ENCODE peak calls at places on chromosome 1, in eight cellular contexts. M is CD8-positive, alpha-beta T cell; E is GM12878; H is AG10803; Y is tibial artery; O is cardiac fibroblast; W is stomach; R is pancreas. Q is an unnamed sample.

GRCh38 chr1:153958961-153959260 is 499 bp upstream of the CRTC2 start:
- DNase-seq in M (no peak), E (no peak), H (peak; percentile 21), Y (no peak), O (no peak), W (no peak), R (no peak), Q (no peak)

GRCh38 chr1:221723018-221723917 is 18.6 kb downstream of the DUSP10 start:
- DNase-seq in M (no peak), E (no peak), H (peak; percentile 42), Y (no peak), O (no peak), W (no peak), R (no peak), Q (no peak)

GRCh38 chr1:236063919-236064673 is 794 bp downstream of the NID1 start:
- DNase-seq in M (no peak), E (no peak), H (peak; percentile 82), Y (peak; percentile 78), O (peak; percentile 88), W (peak; percentile 64), R (peak; percentile 49), Q (peak; percentile 27)

GRCh38 chr1:234781241-234782056 is 171.5 kb upstream of the IRF2BP2 start:
- DNase-seq in M (no peak), E (no peak), H (no peak), Y (no peak), O (no peak), W (no peak), R (no peak), Q (peak; percentile 9)

GRCh38 chr1:78553859-78554258 is 63.1 kb downstream of the PTGFR start:
- DNase-seq in M (no peak), E (no peak), H (no peak), Y (no peak), O (peak; percentile 5), W (no peak), R (no peak), Q (peak; percentile 24)

GRCh38 chr1:237041795-237042466 is at the start of gene RYR2:
- DNase-seq in M (no peak), E (no peak), H (no peak), Y (no peak), O (peak; percentile 32), W (no peak), R (peak; percentile 31), Q (peak; percentile 30)

GRCh38 chr1:179762241-179762640 is 19.1 kb downstream of the FAM163A start:
- DNase-seq in M (no peak), E (no peak), H (no peak), Y (no peak), O (no peak), W (no peak), R (no peak), Q (no peak)

GRCh38 chr1:218266356-218266755 is 18.7 kb upstream of the RRP15 start:
- DNase-seq in M (no peak), E (no peak), H (peak; percentile 10), Y (no peak), O (peak; percentile 9), W (no peak), R (no peak), Q (peak; percentile 24)

GRCh38 chr1:64470670-64471217 is 815 bp downstream of the CACHD1 start:
- DNase-seq in M (no peak), E (no peak), H (peak; percentile 16), Y (peak; percentile 28), O (peak; percentile 18), W (peak; percentile 32), R (peak; percentile 46), Q (peak; percentile 20)

GRCh38 chr1:54546651-54547348 is 1.2 kb upstream of the ACOT11 start:
- DNase-seq in M (no peak), E (no peak), H (no peak), Y (no peak), O (no peak), W (no peak), R (no peak), Q (peak; percentile 17)

GRCh38 chr1:54545916-54546635 is 2.0 kb upstream of the ACOT11 start:
- DNase-seq in M (no peak), E (no peak), H (no peak), Y (no peak), O (no peak), W (no peak), R (no peak), Q (no peak)

GRCh38 chr1:54548389-54549044 is 489 bp downstream of the ACOT11 start:
- DNase-seq in M (no peak), E (no peak), H (no peak), Y (no peak), O (no peak), W (peak; percentile 47), R (no peak), Q (no peak)

GRCh38 chr1:54549181-54549924 is 1.3 kb downstream of the ACOT11 start:
- DNase-seq in M (no peak), E (no peak), H (no peak), Y (no peak), O (no peak), W (no peak), R (no peak), Q (no peak)

DNA sequence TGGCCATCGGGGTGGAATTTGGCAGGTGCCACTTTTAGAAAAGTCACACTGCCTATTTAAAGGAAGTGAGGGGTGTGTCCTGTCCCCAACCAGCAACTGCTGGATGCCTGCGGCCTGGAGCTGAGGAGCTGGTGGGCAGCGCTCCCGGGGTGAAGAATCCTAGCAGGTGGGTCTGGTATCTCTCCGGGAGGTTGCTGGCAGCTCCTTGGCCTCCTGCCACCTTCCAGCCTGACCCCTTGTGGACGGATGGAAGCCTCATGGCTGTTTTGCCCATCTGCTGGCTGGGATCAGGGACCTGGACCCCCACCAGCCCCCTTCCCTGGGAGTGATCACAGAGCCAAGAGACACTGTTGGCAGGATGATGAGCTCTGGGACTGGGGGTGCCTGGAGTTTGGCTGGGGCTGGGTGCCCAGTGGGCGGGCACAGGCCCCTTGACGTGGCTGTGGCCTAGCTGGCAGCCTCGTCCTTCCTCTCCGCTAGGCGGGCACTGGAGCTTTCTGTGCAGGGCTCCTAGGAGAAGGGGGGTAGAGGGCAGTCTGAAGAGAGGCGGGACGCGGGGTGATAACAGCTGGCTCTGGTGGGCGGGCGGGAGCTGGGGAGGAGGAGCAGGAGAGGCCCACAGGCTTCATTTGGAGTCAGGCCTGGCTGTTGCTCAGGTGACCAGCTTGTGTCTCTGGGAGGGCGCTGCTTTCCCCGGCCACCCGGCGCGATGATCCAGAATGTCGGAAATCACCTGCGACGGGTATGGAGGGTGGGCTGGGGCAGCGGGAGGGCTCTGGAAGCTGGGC is at the start of gene ACOT11:
- DNase-seq in M (no peak), E (no peak), H (peak; percentile 79), Y (peak; percentile 81), O (peak; percentile 92), W (peak; percentile 77), R (peak; percentile 73), Q (no peak)
- TF ChIP-seq CTCF in M (no peak), E (peak; percentile 17), H (peak; percentile 54), Y (peak; percentile 80), O (no peak), W (peak; percentile 53), R (peak; percentile 15), Q (peak; percentile 42)

DNA sequence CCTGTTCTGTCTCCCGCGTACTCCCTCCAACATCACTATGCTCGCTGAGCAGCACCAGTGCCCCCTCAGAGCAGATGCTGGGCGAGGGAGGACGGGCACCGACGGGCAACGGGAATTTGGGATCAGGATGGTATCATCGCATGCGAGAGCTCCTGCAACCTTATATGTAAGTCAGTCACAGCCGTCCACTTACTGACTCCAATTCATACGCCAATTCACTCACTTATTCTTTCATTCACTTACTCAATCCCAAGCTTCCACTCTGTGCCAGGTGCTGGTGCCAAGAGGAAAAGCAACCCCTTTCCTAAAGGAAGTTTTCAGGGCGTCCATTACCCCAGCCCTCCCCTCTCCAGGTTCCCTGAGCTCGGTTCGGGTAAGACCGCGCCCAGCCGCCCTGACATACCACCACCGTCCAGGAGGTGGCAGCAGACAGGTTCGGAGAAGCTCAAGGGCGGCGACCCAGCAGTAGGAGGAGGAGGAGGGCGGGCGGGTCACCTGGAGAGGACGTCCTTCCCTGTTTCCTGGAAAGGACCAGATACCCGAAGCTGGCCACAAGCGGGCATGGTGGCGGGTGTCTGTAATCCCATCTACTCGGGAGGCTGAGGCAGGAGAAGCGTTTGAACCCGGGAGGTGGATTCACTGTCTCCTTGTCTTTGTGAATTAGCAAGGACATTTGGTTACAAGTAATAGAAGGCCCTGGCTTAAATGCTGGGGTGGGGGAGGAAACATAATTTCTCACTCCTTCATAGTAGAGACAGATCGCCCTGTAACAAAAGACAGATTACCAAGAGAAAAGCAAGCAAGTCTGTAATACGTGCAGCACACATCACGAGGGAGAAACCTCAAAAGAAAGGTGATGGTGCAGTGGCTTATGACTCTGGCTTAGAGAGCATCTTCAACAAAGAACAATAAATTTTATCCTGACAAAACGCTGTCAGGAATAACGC is 7.6 kb upstream of the IL22RA1 start:
- DNase-seq in M (peak; percentile 86), E (peak; percentile 24), H (peak; percentile 75), Y (peak; percentile 90), O (peak; percentile 85), W (peak; percentile 95), R (peak; percentile 93), Q (peak; percentile 94)
- H3K4me3 ChIP-seq in M (peak overlapping the region; percentile 38), E (no peak overlapping the region), H (peak overlapping the region; percentile 21), Y (no peak overlapping the region), O (no peak overlapping the region), W (peak overlapping the region; percentile 19), R (peak overlapping the region; percentile 3), Q (peak overlapping the region; percentile 43)

DNA sequence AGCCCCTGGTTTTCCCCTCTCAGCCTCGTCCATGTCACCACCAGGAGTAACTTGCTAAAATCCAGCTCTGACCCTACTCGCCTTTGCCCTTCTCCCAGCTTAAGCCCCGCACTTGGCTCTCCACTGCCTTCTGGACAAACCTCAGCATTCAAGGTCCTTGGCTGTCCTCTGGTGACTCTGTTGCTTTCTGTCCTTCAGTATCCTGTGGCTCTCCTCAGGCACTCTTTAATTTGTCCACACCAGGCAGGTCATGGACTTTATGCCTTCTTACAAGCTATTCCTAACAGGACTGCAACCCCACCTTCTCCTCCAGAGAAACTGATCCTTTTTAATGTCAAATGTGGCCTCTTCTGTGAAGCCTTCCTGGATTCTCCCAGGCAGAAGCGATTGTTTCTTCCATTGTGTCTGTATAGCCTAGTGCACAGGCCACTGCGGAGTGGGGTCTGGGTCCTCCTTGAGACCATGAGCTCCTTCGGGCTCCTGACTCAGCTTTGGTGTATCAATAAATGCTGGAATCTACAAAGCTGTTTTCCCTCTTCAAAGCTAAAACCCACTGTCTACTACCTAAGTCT is 26.7 kb upstream of the CTPS1 start:
- DNase-seq in M (no peak), E (no peak), H (no peak), Y (no peak), O (no peak), W (no peak), R (no peak), Q (no peak)
- TF ChIP-seq CTCF in M (no peak), E (no peak), H (no peak), Y (no peak), O (no peak), W (no peak), R (peak; percentile 13), Q (no peak)

DNA sequence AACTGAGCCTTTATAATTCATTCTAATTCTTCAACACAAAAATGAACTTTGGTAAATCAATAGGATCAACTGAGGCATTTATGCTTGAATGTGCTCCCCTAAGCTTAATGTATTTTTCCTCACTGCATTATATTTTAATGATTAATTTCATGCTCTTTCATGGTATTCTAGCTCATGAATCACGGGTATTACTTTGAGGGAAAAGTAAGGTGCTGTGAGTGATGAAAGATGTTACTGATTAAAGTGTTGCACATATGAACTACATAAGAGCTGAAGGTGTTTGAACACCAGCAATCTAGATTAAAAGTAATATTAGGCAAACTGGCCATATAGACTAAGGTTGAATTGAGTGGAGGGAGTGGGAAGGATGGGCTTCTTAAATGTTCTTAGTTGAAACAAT is 1.9 kb downstream of the DPYD start:
- DNase-seq in M (no peak), E (no peak), H (no peak), Y (no peak), O (no peak), W (no peak), R (no peak), Q (no peak)
- H3K4me3 ChIP-seq in M (no peak overlapping the region), E (peak overlapping the region; percentile 88), H (peak overlapping the region; percentile 86), Y (peak overlapping the region; percentile 74), O (peak overlapping the region; percentile 94), W (peak overlapping the region; percentile 76), R (no peak overlapping the region), Q (no peak overlapping the region)